ENCODE peak calls at places on chromosomes 16 and 17, in ten cellular contexts. One of them, this sample, is unnamed.

GRCh38 chr17:2203818-2204217 is 99.8 kb downstream of the SMG6 start:
- DNase-seq in lower leg skin: no peak
- DNase-seq in uterus: no peak
- DNase-seq in transverse colon: no peak
- DNase-seq in adrenal gland: no peak
- DNase-seq in heart left ventricle: no peak
- DNase-seq in breast epithelium: no peak
- DNase-seq in upper lobe of left lung: no peak
- DNase-seq in A549: no peak
- DNase-seq in sigmoid colon: no peak
- DNase-seq in this sample: no peak

GRCh38 chr16:73713817-73714495 is 582.7 kb upstream of the PSMD7 start:
- DNase-seq in lower leg skin: no peak
- DNase-seq in uterus: no peak
- DNase-seq in transverse colon: peak
- DNase-seq in adrenal gland: peak
- DNase-seq in heart left ventricle: no peak
- DNase-seq in breast epithelium: no peak
- DNase-seq in upper lobe of left lung: no peak
- DNase-seq in A549: peak
- DNase-seq in sigmoid colon: no peak
- DNase-seq in this sample: no peak

GRCh38 chr17:44007346-44008204 is 3.2 kb downstream of the NAGS start:
- DNase-seq in lower leg skin: no peak
- DNase-seq in uterus: no peak
- DNase-seq in transverse colon: peak
- DNase-seq in adrenal gland: no peak
- DNase-seq in heart left ventricle: no peak
- DNase-seq in breast epithelium: no peak
- DNase-seq in upper lobe of left lung: no peak
- DNase-seq in A549: no peak
- DNase-seq in sigmoid colon: peak
- DNase-seq in this sample: no peak

GRCh38 chr16:69932228-69932627 is 18.9 kb upstream of the CLEC18A start:
- DNase-seq in lower leg skin: no peak
- DNase-seq in uterus: no peak
- DNase-seq in transverse colon: no peak
- DNase-seq in adrenal gland: no peak
- DNase-seq in heart left ventricle: no peak
- DNase-seq in breast epithelium: no peak
- DNase-seq in upper lobe of left lung: no peak
- DNase-seq in A549: no peak
- DNase-seq in sigmoid colon: no peak
- DNase-seq in this sample: no peak

GRCh38 chr17:82863941-82864720 is 24.3 kb upstream of the ZNF750 start:
- DNase-seq in lower leg skin: no peak
- DNase-seq in uterus: no peak
- DNase-seq in transverse colon: peak
- DNase-seq in adrenal gland: no peak
- DNase-seq in heart left ventricle: no peak
- DNase-seq in breast epithelium: no peak
- DNase-seq in upper lobe of left lung: no peak
- DNase-seq in A549: no peak
- DNase-seq in sigmoid colon: no peak
- DNase-seq in this sample: no peak

GRCh38 chr16:51924744-51925143 is 622.2 kb downstream of the TOX3 start:
- DNase-seq in lower leg skin: no peak
- DNase-seq in uterus: no peak
- DNase-seq in transverse colon: no peak
- DNase-seq in adrenal gland: no peak
- DNase-seq in heart left ventricle: no peak
- DNase-seq in breast epithelium: no peak
- DNase-seq in upper lobe of left lung: no peak
- DNase-seq in A549: no peak
- DNase-seq in sigmoid colon: no peak
- DNase-seq in this sample: no peak

GRCh38 chr16:49486350-49486749 is 112.7 kb downstream of the C16orf78 start:
- DNase-seq in lower leg skin: no peak
- DNase-seq in uterus: no peak
- DNase-seq in transverse colon: no peak
- DNase-seq in adrenal gland: no peak
- DNase-seq in heart left ventricle: no peak
- DNase-seq in breast epithelium: no peak
- DNase-seq in upper lobe of left lung: no peak
- DNase-seq in A549: no peak
- DNase-seq in sigmoid colon: peak
- DNase-seq in this sample: no peak

GRCh38 chr16:85667261-85667660 is 21.5 kb downstream of the GINS2 start:
- DNase-seq in lower leg skin: no peak
- DNase-seq in uterus: no peak
- DNase-seq in transverse colon: no peak
- DNase-seq in adrenal gland: no peak
- DNase-seq in heart left ventricle: no peak
- DNase-seq in breast epithelium: peak
- DNase-seq in upper lobe of left lung: no peak
- DNase-seq in A549: no peak
- DNase-seq in sigmoid colon: peak
- DNase-seq in this sample: no peak

DNA sequence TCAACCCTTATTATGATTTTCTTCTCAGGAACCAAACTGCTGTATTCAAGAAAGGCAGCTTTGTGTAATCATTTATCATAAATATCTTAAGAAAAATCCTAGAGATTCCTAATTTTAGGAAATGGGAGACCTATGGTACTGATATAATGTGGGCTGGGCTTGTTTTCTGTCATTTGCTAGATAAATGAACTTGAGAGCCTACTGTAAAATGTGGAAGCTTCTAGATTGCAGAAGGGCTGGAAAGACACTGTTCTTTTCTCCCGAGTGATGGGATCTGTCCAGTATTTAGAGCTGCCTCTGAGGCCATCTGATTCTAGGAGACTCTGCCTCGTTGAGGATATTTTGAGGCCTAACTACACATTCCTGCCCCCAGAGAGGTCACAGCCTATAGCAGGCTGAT is 19.9 kb upstream of the STH start:
- DNase-seq in lower leg skin: no peak
- DNase-seq in uterus: no peak
- DNase-seq in transverse colon: no peak
- DNase-seq in adrenal gland: no peak
- DNase-seq in heart left ventricle: no peak
- DNase-seq in breast epithelium: no peak
- DNase-seq in upper lobe of left lung: no peak
- DNase-seq in A549: no peak
- DNase-seq in sigmoid colon: no peak
- DNase-seq in this sample: no peak
- TF ChIP-seq POLR2A in lower leg skin: peak
- TF ChIP-seq POLR2A in uterus: no peak
- TF ChIP-seq POLR2A in transverse colon: no peak
- TF ChIP-seq POLR2A in adrenal gland: no peak
- TF ChIP-seq POLR2A in heart left ventricle: no peak
- TF ChIP-seq POLR2A in breast epithelium: no peak
- TF ChIP-seq POLR2A in upper lobe of left lung: no peak
- TF ChIP-seq POLR2A in A549: no peak
- TF ChIP-seq POLR2A in sigmoid colon: no peak
- TF ChIP-seq POLR2A in this sample: no peak

GRCh38 chr17:30292490-30292858 is 730 bp upstream of the BLMH start:
- DNase-seq in lower leg skin: no peak
- DNase-seq in uterus: no peak
- DNase-seq in transverse colon: no peak
- DNase-seq in adrenal gland: no peak
- DNase-seq in heart left ventricle: no peak
- DNase-seq in breast epithelium: no peak
- DNase-seq in upper lobe of left lung: no peak
- DNase-seq in A549: no peak
- DNase-seq in sigmoid colon: no peak
- DNase-seq in this sample: no peak

GRCh38 chr17:30297715-30298114 is 6.0 kb upstream of the BLMH start:
- DNase-seq in lower leg skin: no peak
- DNase-seq in uterus: no peak
- DNase-seq in transverse colon: no peak
- DNase-seq in adrenal gland: no peak
- DNase-seq in heart left ventricle: no peak
- DNase-seq in breast epithelium: no peak
- DNase-seq in upper lobe of left lung: no peak
- DNase-seq in A549: no peak
- DNase-seq in sigmoid colon: no peak
- DNase-seq in this sample: no peak

GRCh38 chr17:30300803-30301202 is 9.1 kb upstream of the BLMH start:
- DNase-seq in lower leg skin: no peak
- DNase-seq in uterus: no peak
- DNase-seq in transverse colon: no peak
- DNase-seq in adrenal gland: no peak
- DNase-seq in heart left ventricle: no peak
- DNase-seq in breast epithelium: no peak
- DNase-seq in upper lobe of left lung: no peak
- DNase-seq in A549: no peak
- DNase-seq in sigmoid colon: no peak
- DNase-seq in this sample: no peak

GRCh38 chr17:30299000-30299399 is 7.3 kb upstream of the BLMH start:
- DNase-seq in lower leg skin: no peak
- DNase-seq in uterus: no peak
- DNase-seq in transverse colon: no peak
- DNase-seq in adrenal gland: no peak
- DNase-seq in heart left ventricle: no peak
- DNase-seq in breast epithelium: no peak
- DNase-seq in upper lobe of left lung: no peak
- DNase-seq in A549: peak
- DNase-seq in sigmoid colon: no peak
- DNase-seq in this sample: no peak

GRCh38 chr17:30296499-30297038 is 4.8 kb upstream of the BLMH start:
- DNase-seq in lower leg skin: no peak
- DNase-seq in uterus: no peak
- DNase-seq in transverse colon: no peak
- DNase-seq in adrenal gland: no peak
- DNase-seq in heart left ventricle: no peak
- DNase-seq in breast epithelium: no peak
- DNase-seq in upper lobe of left lung: peak
- DNase-seq in A549: no peak
- DNase-seq in sigmoid colon: no peak
- DNase-seq in this sample: no peak
- TF ChIP-seq POLR2A in lower leg skin: no peak
- TF ChIP-seq POLR2A in uterus: no peak
- TF ChIP-seq POLR2A in transverse colon: no peak
- TF ChIP-seq POLR2A in adrenal gland: no peak
- TF ChIP-seq POLR2A in heart left ventricle: no peak
- TF ChIP-seq POLR2A in breast epithelium: no peak
- TF ChIP-seq POLR2A in upper lobe of left lung: no peak
- TF ChIP-seq POLR2A in A549: no peak
- TF ChIP-seq POLR2A in sigmoid colon: no peak
- TF ChIP-seq POLR2A in this sample: no peak

GRCh38 chr17:77124192-77124908 is 16.4 kb upstream of the SEC14L1 start:
- DNase-seq in lower leg skin: no peak
- DNase-seq in uterus: no peak
- DNase-seq in transverse colon: no peak
- DNase-seq in adrenal gland: no peak
- DNase-seq in heart left ventricle: peak
- DNase-seq in breast epithelium: no peak
- DNase-seq in upper lobe of left lung: peak
- DNase-seq in A549: peak
- DNase-seq in sigmoid colon: no peak
- DNase-seq in this sample: peak

GRCh38 chr17:77128895-77129567 is 11.7 kb upstream of the SEC14L1 start:
- DNase-seq in lower leg skin: no peak
- DNase-seq in uterus: no peak
- DNase-seq in transverse colon: no peak
- DNase-seq in adrenal gland: no peak
- DNase-seq in heart left ventricle: no peak
- DNase-seq in breast epithelium: no peak
- DNase-seq in upper lobe of left lung: no peak
- DNase-seq in A549: no peak
- DNase-seq in sigmoid colon: no peak
- DNase-seq in this sample: no peak

GRCh38 chr17:77126519-77126918 is 14.2 kb upstream of the SEC14L1 start:
- DNase-seq in lower leg skin: no peak
- DNase-seq in uterus: no peak
- DNase-seq in transverse colon: peak
- DNase-seq in adrenal gland: no peak
- DNase-seq in heart left ventricle: no peak
- DNase-seq in breast epithelium: peak
- DNase-seq in upper lobe of left lung: no peak
- DNase-seq in A549: peak
- DNase-seq in sigmoid colon: no peak
- DNase-seq in this sample: peak

GRCh38 chr17:77127735-77128361 is 12.9 kb upstream of the SEC14L1 start:
- DNase-seq in lower leg skin: peak
- DNase-seq in uterus: no peak
- DNase-seq in transverse colon: peak
- DNase-seq in adrenal gland: no peak
- DNase-seq in heart left ventricle: peak
- DNase-seq in breast epithelium: peak
- DNase-seq in upper lobe of left lung: peak
- DNase-seq in A549: no peak
- DNase-seq in sigmoid colon: peak
- DNase-seq in this sample: peak

GRCh38 chr17:77125432-77125901 is 15.3 kb upstream of the SEC14L1 start:
- DNase-seq in lower leg skin: no peak
- DNase-seq in uterus: no peak
- DNase-seq in transverse colon: no peak
- DNase-seq in adrenal gland: no peak
- DNase-seq in heart left ventricle: no peak
- DNase-seq in breast epithelium: no peak
- DNase-seq in upper lobe of left lung: no peak
- DNase-seq in A549: peak
- DNase-seq in sigmoid colon: no peak
- DNase-seq in this sample: no peak
- TF ChIP-seq POLR2A in lower leg skin: no peak
- TF ChIP-seq POLR2A in uterus: no peak
- TF ChIP-seq POLR2A in transverse colon: no peak
- TF ChIP-seq POLR2A in adrenal gland: no peak
- TF ChIP-seq POLR2A in heart left ventricle: peak
- TF ChIP-seq POLR2A in breast epithelium: no peak
- TF ChIP-seq POLR2A in upper lobe of left lung: no peak
- TF ChIP-seq POLR2A in A549: no peak
- TF ChIP-seq POLR2A in sigmoid colon: no peak
- TF ChIP-seq POLR2A in this sample: no peak

GRCh38 chr17:45342871-45343526 is 26.2 kb upstream of the MAP3K14 start:
- DNase-seq in lower leg skin: no peak
- DNase-seq in uterus: no peak
- DNase-seq in transverse colon: peak
- DNase-seq in adrenal gland: no peak
- DNase-seq in heart left ventricle: no peak
- DNase-seq in breast epithelium: peak
- DNase-seq in upper lobe of left lung: no peak
- DNase-seq in A549: no peak
- DNase-seq in sigmoid colon: peak
- DNase-seq in this sample: no peak

GRCh38 chr17:45338996-45339535 is 22.2 kb upstream of the MAP3K14 start:
- DNase-seq in lower leg skin: no peak
- DNase-seq in uterus: no peak
- DNase-seq in transverse colon: no peak
- DNase-seq in adrenal gland: no peak
- DNase-seq in heart left ventricle: no peak
- DNase-seq in breast epithelium: peak
- DNase-seq in upper lobe of left lung: no peak
- DNase-seq in A549: no peak
- DNase-seq in sigmoid colon: peak
- DNase-seq in this sample: no peak

GRCh38 chr17:45339646-45340605 is 23.1 kb upstream of the MAP3K14 start:
- DNase-seq in lower leg skin: no peak
- DNase-seq in uterus: no peak
- DNase-seq in transverse colon: no peak
- DNase-seq in adrenal gland: no peak
- DNase-seq in heart left ventricle: no peak
- DNase-seq in breast epithelium: peak
- DNase-seq in upper lobe of left lung: no peak
- DNase-seq in A549: no peak
- DNase-seq in sigmoid colon: peak
- DNase-seq in this sample: no peak

GRCh38 chr17:45342306-45342705 is 25.5 kb upstream of the MAP3K14 start:
- DNase-seq in lower leg skin: no peak
- DNase-seq in uterus: no peak
- DNase-seq in transverse colon: peak
- DNase-seq in adrenal gland: no peak
- DNase-seq in heart left ventricle: no peak
- DNase-seq in breast epithelium: peak
- DNase-seq in upper lobe of left lung: no peak
- DNase-seq in A549: no peak
- DNase-seq in sigmoid colon: peak
- DNase-seq in this sample: no peak

GRCh38 chr17:45341389-45342158 is 24.8 kb upstream of the MAP3K14 start:
- DNase-seq in lower leg skin: no peak
- DNase-seq in uterus: peak
- DNase-seq in transverse colon: peak
- DNase-seq in adrenal gland: no peak
- DNase-seq in heart left ventricle: peak
- DNase-seq in breast epithelium: peak
- DNase-seq in upper lobe of left lung: peak
- DNase-seq in A549: peak
- DNase-seq in sigmoid colon: peak
- DNase-seq in this sample: no peak
- TF ChIP-seq POLR2A in lower leg skin: no peak
- TF ChIP-seq POLR2A in uterus: no peak
- TF ChIP-seq POLR2A in transverse colon: no peak
- TF ChIP-seq POLR2A in adrenal gland: no peak
- TF ChIP-seq POLR2A in heart left ventricle: peak
- TF ChIP-seq POLR2A in breast epithelium: no peak
- TF ChIP-seq POLR2A in upper lobe of left lung: no peak
- TF ChIP-seq POLR2A in A549: peak
- TF ChIP-seq POLR2A in sigmoid colon: no peak
- TF ChIP-seq POLR2A in this sample: no peak